ENCODE peak calls at places on chromosome 19, in six cellular contexts. P is naive thymus-derived CD4-positive, alpha-beta T cell; X is SJCRH30; U is transverse colon; N is Caco-2; O is tibial artery. V is an unnamed sample.

GRCh38 chr19:15091918-15092753 is 10.1 kb downstream of the OR1I1 start:
- DNase-seq in O (no peak), P (peak; percentile 45), N (peak; percentile 63), X (peak; percentile 73), U (no peak), V (no peak)

GRCh38 chr19:40461669-40462221 is 3.8 kb downstream of the BLVRB start:
- DNase-seq in N (no peak), P (no peak), U (peak; percentile 43), X (no peak), O (no peak), V (no peak)

GRCh38 chr19:1168877-1169791 is 4.9 kb downstream of the SBNO2 start:
- DNase-seq in O (no peak), X (no peak), N (no peak), P (no peak), U (no peak), V (peak; percentile 85)

GRCh38 chr19:4935449-4935848 is 26.1 kb downstream of the UHRF1 start:
- DNase-seq in N (no peak), U (no peak), P (no peak), O (no peak), X (no peak), V (no peak)

GRCh38 chr19:17954401-17954800 is 12.5 kb upstream of the KCNN1 start:
- DNase-seq in N (no peak), P (no peak), U (no peak), X (no peak), O (no peak), V (no peak)

GRCh38 chr19:17889609-17890214 is 18.0 kb downstream of the SLC5A5 start:
- DNase-seq in U (no peak), X (peak; percentile 65), N (peak; percentile 70), O (no peak), P (no peak), V (no peak)

GRCh38 chr19:2188708-2189385 is 25.1 kb downstream of the DOT1L start:
- DNase-seq in U (no peak), N (no peak), P (no peak), X (no peak), O (no peak), V (no peak)

GRCh38 chr19:29878973-29879654 is 62.9 kb upstream of the URI1 start:
- DNase-seq in O (peak; percentile 80), U (no peak), N (peak; percentile 83), X (peak; percentile 75), P (no peak), V (no peak)

GRCh38 chr19:24029941-24030636 is 56.9 kb upstream of the ZNF254 start:
- DNase-seq in N (no peak), O (no peak), X (no peak), P (no peak), U (no peak), V (no peak)

GRCh38 chr19:2476451-2477140 is 669 bp downstream of the GADD45B start:
- DNase-seq in O (peak; percentile 83), U (peak; percentile 67), P (peak; percentile 58), X (peak; percentile 53), N (no peak), V (peak; percentile 89)

GRCh38 chr19:35124098-35125060 is 8.8 kb downstream of the FXYD3 start:
- DNase-seq in N (peak; percentile 93), O (peak; percentile 97), P (peak; percentile 79), U (peak; percentile 96), X (no peak), V (peak; percentile 98)

GRCh38 chr19:24074720-24075119 is 12.3 kb upstream of the ZNF254 start:
- DNase-seq in N (no peak), X (no peak), P (no peak), U (no peak), O (no peak), V (no peak)

DNA sequence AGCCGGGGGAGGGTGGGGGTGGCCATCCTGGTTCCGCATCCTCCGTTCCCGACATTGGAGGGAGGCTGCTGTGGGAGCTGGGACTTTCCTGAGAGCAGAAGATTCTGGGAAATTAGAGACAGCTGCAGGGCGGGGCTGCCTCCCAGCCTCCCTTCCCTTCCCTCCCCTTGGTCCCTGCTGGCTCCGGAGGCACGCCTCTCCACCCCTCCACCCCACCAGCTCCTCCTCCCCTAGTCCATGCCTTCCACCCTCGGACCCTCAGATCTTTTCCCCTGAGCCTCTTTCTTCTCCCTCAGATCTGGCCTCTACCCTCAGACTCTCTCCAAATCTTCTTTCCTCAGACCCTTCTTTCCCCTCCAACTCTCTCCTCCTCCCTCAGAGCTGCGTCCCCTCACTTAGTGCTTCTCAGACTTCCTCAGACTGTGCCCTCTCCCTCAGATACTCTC is 3.1 kb upstream of the BCL3 start:
- DNase-seq in P (no peak), N (no peak), U (peak; percentile 82), X (peak; percentile 90), O (peak; percentile 86), V (peak; percentile 94)
- H3K4me1 ChIP-seq in P (peaks cover 16% of the 10 kb centered on the region), N (peaks cover 63% of the 10 kb centered on the region), U (peaks cover 82% of the 10 kb centered on the region), X (peaks cover 29% of the 10 kb centered on the region), O (peaks cover 75% of the 10 kb centered on the region), V (peaks cover 23% of the 10 kb centered on the region)

GRCh38 chr19:33064117-33064777 is 441 bp downstream of the RHPN2 start:
- DNase-seq in N (peak; percentile 87), O (no peak), X (no peak), P (no peak), U (peak; percentile 64), V (peak; percentile 89)
- H3K4me3 ChIP-seq in N (peak overlapping the region; percentile 98), O (peak overlapping the region; percentile 57), X (peak overlapping the region; percentile 55), P (no peak overlapping the region), U (peak overlapping the region; percentile 63), V (peak overlapping the region; percentile 71)

DNA sequence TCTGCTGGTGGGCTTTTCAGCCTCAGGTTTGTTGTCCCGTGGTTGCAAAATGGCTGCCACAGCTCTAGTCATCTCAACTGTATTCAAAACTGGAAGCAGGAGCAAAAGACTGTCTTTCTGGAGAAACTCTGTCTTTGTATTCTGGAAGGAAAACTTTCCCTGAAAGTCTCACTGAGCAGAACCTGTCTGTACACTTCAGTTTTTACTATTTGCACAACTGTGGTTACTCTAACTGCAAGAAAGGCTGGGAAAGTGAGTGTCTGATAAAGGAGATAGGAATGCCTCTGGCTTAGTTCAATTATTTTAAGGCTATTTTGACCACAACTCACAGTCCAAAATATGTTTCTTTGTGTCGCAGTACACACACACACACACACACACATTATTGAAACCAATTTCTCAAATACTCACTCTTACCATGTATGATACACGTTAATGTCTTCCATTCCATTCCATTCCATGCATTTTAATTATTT is 49.7 kb upstream of the EHD2 start:
- DNase-seq in U (no peak), P (no peak), N (peak; percentile 77), X (no peak), O (no peak), V (no peak)
- H3K4me1 ChIP-seq in U (peaks cover 83% of the 10 kb centered on the region), P (no peaks in the 10 kb centered on the region), N (peaks cover 96% of the 10 kb centered on the region), X (no peaks in the 10 kb centered on the region), O (peaks cover 43% of the 10 kb centered on the region), V (peaks cover 12% of the 10 kb centered on the region)

DNA sequence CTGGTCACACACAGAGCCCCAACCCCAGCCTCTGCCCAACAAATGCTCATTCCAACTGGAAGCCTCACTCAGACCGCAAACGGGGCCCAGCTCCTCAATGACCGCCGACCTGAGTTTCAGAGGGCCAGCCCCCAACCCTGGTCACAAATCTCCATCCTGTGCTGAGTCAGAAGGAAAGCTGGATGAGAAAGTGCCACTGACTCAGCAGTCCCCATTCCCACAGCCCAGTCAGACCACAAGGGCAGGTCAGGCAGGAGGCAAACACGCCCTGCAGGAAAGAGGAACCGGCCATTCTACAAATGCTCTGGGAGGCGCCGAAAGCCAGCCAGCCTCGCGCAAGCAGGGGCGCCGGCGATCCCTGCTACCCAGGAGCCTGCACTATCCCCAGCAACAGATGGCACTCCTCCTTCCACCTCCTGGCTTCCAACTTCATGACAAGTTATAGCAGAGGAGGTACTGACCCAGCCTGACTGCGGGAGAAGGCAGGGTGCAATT is 14.1 kb upstream of the PRKD2 start:
- DNase-seq in U (no peak), X (no peak), O (no peak), N (no peak), P (no peak), V (no peak)
- H3K4me3 ChIP-seq in U (no peak overlapping the region), X (no peak overlapping the region), O (no peak overlapping the region), N (no peak overlapping the region), P (no peak overlapping the region), V (no peak overlapping the region)

DNA sequence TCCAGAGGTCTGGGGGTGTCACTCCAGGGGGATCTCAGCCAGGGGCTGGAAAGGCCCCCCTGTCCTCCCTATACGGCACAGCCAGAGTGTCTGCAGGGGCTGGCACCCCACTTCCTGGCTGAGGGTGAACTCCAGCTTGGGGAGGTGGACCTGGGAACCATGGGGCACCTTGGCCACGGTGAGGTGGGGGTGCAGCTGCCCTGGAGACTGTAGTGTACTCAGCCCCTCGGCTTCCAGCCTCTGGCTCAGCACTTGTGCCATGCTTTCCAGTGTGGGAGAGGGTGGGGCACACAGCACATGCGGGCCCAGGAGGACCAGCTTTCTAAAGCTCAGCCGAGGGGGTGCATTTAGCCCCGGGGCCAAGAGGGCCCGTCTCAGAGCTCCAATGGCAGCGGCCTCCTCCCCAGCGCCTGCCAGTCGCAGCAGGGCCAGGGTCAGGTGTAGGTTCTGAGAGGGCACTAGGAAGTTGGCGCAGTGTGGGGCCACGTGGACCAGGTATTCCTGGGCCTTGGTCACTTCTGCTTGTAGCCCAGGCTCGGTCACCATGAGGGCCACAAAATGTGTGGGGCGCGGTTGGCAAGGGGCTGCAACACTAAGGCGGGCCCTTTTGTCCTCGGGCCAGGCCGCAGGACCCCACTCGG is 1.4 kb downstream of the LENG9 start:
- DNase-seq in X (no peak), N (no peak), P (no peak), U (peak; percentile 37), O (peak; percentile 71), V (no peak)
- H3K4me1 ChIP-seq in X (no peaks in the 10 kb centered on the region), N (peaks cover 15% of the 10 kb centered on the region), P (peaks cover 17% of the 10 kb centered on the region), U (peaks cover 40% of the 10 kb centered on the region), O (peaks cover 40% of the 10 kb centered on the region), V (peaks cover 5% of the 10 kb centered on the region)

GRCh38 chr19:37333457-37333856 is 37.4 kb upstream of the ZNF527 start:
- DNase-seq in O (no peak), U (no peak), N (no peak), P (no peak), X (no peak), V (no peak)

GRCh38 chr19:37332839-37333238 is 38.1 kb upstream of the ZNF527 start:
- DNase-seq in P (no peak), U (no peak), N (no peak), X (no peak), O (no peak), V (no peak)

GRCh38 chr19:37329686-37330085 is 41.2 kb upstream of the ZNF527 start:
- DNase-seq in X (no peak), P (no peak), N (peak; percentile 10), U (no peak), O (no peak), V (no peak)

GRCh38 chr19:37334179-37335071 is 36.5 kb upstream of the ZNF527 start:
- DNase-seq in N (peak; percentile 67), U (peak; percentile 92), P (peak; percentile 84), O (peak; percentile 93), X (peak; percentile 79), V (peak; percentile 96)
- H3K4me3 ChIP-seq in N (peak overlapping the region; percentile 48), U (peak overlapping the region; percentile 58), P (peak overlapping the region; percentile 69), O (peak overlapping the region; percentile 78), X (peak overlapping the region; percentile 77), V (peak overlapping the region; percentile 89)

GRCh38 chr19:5961969-5962945 is 15.7 kb downstream of the RANBP3 start:
- DNase-seq in O (no peak), P (peak; percentile 91), N (peak; percentile 29), X (peak; percentile 81), U (peak; percentile 75), V (peak; percentile 75)
- H3K4me1 ChIP-seq in O (peaks cover 46% of the 10 kb centered on the region), P (peaks cover 84% of the 10 kb centered on the region), N (peaks cover 22% of the 10 kb centered on the region), X (peaks cover 15% of the 10 kb centered on the region), U (peaks cover 58% of the 10 kb centered on the region), V (peaks cover 48% of the 10 kb centered on the region)

GRCh38 chr19:48568345-48568886 is 16.4 kb downstream of the SULT2B1 start:
- DNase-seq in U (peak; percentile 73), N (no peak), O (peak; percentile 89), X (peak; percentile 81), P (no peak), V (peak; percentile 94)
- H3K4me3 ChIP-seq in U (no peak overlapping the region), N (no peak overlapping the region), O (peak overlapping the region; percentile 1), X (peak overlapping the region; percentile 5), P (no peak overlapping the region), V (no peak overlapping the region)

GRCh38 chr19:7998081-7998480 is 7.4 kb downstream of the ELAVL1 start:
- DNase-seq in P (no peak), X (no peak), U (no peak), N (no peak), O (no peak), V (no peak)
- H3K4me1 ChIP-seq in P (peaks cover 11% of the 10 kb centered on the region), X (no peaks in the 10 kb centered on the region), U (peaks cover 20% of the 10 kb centered on the region), N (peaks cover 11% of the 10 kb centered on the region), O (peaks cover 33% of the 10 kb centered on the region), V (peaks cover 46% of the 10 kb centered on the region)